ENCODE peak calls at places on chromosomes 5 and 9, in six cellular contexts. L is IMR-90, E is H1, C is neuronal stem cell, N is H9, Z is mesenchymal stem cell. Y is an unnamed sample.

GRCh38 chr5:32254987-32255900 is 57.5 kb downstream of the MTMR12 start:
- DNase-seq in L (peak; percentile 29), E (no peak), C (no peak), N (no peak), Z (no peak), Y (no peak)

GRCh38 chr5:93791520-93791972 is 50.1 kb upstream of the POU5F2 start:
- DNase-seq in L (peak; percentile 61), E (no peak), C (no peak), N (no peak), Z (peak; percentile 37), Y (no peak)

GRCh38 chr9:70517926-70518325 is 103.5 kb upstream of the KLF9 start:
- DNase-seq in L (no peak), E (no peak), C (no peak), N (no peak), Z (no peak), Y (no peak)

GRCh38 chr9:89533396-89534187 is 35.7 kb upstream of the SEMA4D start:
- DNase-seq in L (no peak), E (no peak), C (no peak), N (no peak), Z (no peak), Y (peak; percentile 28)

GRCh38 chr9:6680797-6681146 is 35.2 kb upstream of the GLDC start:
- DNase-seq in L (peak; percentile 40), E (no peak), C (no peak), N (no peak), Z (peak; percentile 76), Y (no peak)

GRCh38 chr9:112051812-112052211 is 123.3 kb downstream of the SUSD1 start:
- DNase-seq in L (no peak), E (no peak), C (no peak), N (no peak), Z (no peak), Y (no peak)

GRCh38 chr5:96509313-96509712 is 76.3 kb upstream of the PCSK1 start:
- DNase-seq in L (peak; percentile 31), E (no peak), C (no peak), N (no peak), Z (peak; percentile 28), Y (no peak)

GRCh38 chr9:90801507-90802289 is at the start of gene SYK:
- DNase-seq in L (no peak), E (no peak), C (no peak), N (peak; percentile 63), Z (no peak), Y (peak; percentile 70)

GRCh38 chr5:113512341-113512740 is 1.2 kb upstream of the YTHDC2 start:
- DNase-seq in L (no peak), E (no peak), C (no peak), N (no peak), Z (no peak), Y (peak; percentile 18)

GRCh38 chr9:20788526-20789421 is 104.7 kb downstream of the FOCAD start:
- DNase-seq in L (no peak), E (no peak), C (no peak), N (no peak), Z (no peak), Y (no peak)

GRCh38 chr5:142246263-142246662 is 78.6 kb downstream of the SPRY4 start:
- DNase-seq in L (peak; percentile 52), E (no peak), C (no peak), N (no peak), Z (no peak), Y (no peak)

GRCh38 chr5:91293131-91293530 is 90.0 kb downstream of the ARRDC3 start:
- DNase-seq in L (peak; percentile 55), E (no peak), C (peak; percentile 44), N (peak; percentile 56), Z (peak; percentile 51), Y (peak; percentile 33)

GRCh38 chr5:72561407-72561972 is 54.3 kb upstream of the ZNF366 start:
- DNase-seq in L (no peak), E (no peak), C (no peak), N (no peak), Z (no peak), Y (no peak)

GRCh38 chr5:108727154-108727638 is 20.5 kb upstream of the FER start:
- DNase-seq in L (peak; percentile 24), E (no peak), C (no peak), N (no peak), Z (no peak), Y (peak; percentile 70)

GRCh38 chr9:130292104-130292503 is 26.5 kb downstream of the HMCN2 start:
- DNase-seq in L (no peak), E (no peak), C (no peak), N (no peak), Z (no peak), Y (no peak)

GRCh38 chr9:127890053-127890452 is 9.3 kb downstream of the ST6GALNAC6 start:
- DNase-seq in L (no peak), E (no peak), C (no peak), N (no peak), Z (no peak), Y (no peak)

GRCh38 chr9:138009016-138009415 is 131.4 kb downstream of the CACNA1B start:
- DNase-seq in L (no peak), E (no peak), C (no peak), N (peak; percentile 17), Z (no peak), Y (no peak)

GRCh38 chr5:84480873-84481637 is 96.4 kb upstream of the EDIL3 start:
- DNase-seq in L (no peak), E (peak; percentile 13), C (no peak), N (peak; percentile 29), Z (no peak), Y (no peak)

GRCh38 chr5:10328323-10328722 is 20.6 kb upstream of the CMBL start:
- DNase-seq in L (peak; percentile 28), E (no peak), C (no peak), N (peak; percentile 13), Z (no peak), Y (no peak)

GRCh38 chr5:95043648-95044047 is 241.2 kb downstream of the MCTP1 start:
- DNase-seq in L (no peak), E (no peak), C (no peak), N (no peak), Z (no peak), Y (no peak)

GRCh38 chr9:22244141-22245011 is 202.2 kb upstream of the DMRTA1 start:
- DNase-seq in L (peak; percentile 63), E (no peak), C (no peak), N (peak; percentile 55), Z (peak; percentile 80), Y (peak; percentile 66)

GRCh38 chr5:140075371-140075770 is 32.3 kb upstream of the NRG2 start:
- DNase-seq in L (peak; percentile 23), E (no peak), C (no peak), N (no peak), Z (no peak), Y (no peak)

GRCh38 chr5:132221781-132222648 is 5.6 kb downstream of the P4HA2 start:
- DNase-seq in L (peak; percentile 87), E (no peak), C (no peak), N (no peak), Z (no peak), Y (no peak)

GRCh38 chr9:98971168-98971914 is 27.6 kb downstream of the COL15A1 start:
- DNase-seq in L (peak; percentile 91), E (no peak), C (peak; percentile 26), N (no peak), Z (peak; percentile 86), Y (no peak)

GRCh38 chr9:122389799-122390481 is 19.1 kb downstream of the PTGS1 start:
- DNase-seq in L (no peak), E (no peak), C (no peak), N (peak; percentile 49), Z (no peak), Y (peak; percentile 14)

GRCh38 chr5:6342689-6343315 is 35.5 kb downstream of the MED10 start:
- DNase-seq in L (no peak), E (no peak), C (no peak), N (no peak), Z (no peak), Y (no peak)

DNA sequence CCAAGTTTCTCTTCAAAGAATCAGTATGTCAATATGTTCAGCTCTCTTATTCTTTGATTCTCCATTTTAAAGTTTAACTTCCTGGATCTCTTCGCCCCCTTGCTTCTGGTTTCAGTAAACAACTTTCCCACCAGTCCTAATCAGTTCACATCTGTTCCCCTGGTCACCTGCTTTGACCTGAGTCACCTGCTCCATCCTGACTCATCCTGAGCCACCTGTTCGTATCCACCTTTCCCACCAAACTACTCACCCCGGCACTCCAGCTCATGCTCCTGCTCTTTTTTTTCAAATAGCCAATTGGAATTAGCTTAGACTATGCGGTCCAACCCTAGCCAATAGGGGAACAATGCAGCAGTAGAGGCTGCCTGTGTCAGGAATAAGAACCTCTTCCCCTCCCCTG is 23.6 kb upstream of the CSF1R start:
- DNase-seq in L (no peak), E (no peak), C (no peak), N (peak; percentile 59), Z (no peak), Y (peak; percentile 86)
- H3K14ac ChIP-seq in L (no peak overlapping the region), E (no peak overlapping the region), C (no peak overlapping the region), N (no peak overlapping the region), Z (no peak overlapping the region), Y (no peak overlapping the region)

DNA sequence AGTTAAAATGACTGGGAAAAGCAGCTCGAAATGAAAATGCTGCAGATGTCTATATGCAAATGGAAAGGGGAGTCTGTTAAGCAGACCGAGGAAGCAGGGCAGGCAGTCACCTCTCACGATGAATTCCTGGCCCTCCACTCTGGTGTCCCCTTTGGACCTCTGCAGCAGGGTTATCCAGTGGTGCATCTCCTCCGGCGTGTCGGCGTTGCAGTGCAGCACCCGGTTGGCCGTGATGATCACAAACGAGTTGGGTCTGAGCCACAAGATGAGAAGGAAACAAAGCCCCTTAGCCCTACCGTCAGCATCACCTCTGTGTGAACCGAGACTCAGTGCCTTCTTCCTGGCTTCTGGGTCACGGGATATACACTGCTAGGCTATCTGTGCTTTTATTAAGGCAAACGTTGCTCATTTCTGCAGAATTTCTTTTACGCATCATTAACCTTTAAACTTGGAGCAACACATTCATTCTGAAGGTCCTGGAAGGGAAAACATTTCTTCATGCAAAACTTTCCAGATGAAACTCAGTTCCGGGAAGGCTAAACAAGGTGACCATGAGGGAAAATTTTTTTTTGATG is 65.1 kb upstream of the RETREG1 start:
- DNase-seq in L (no peak), E (no peak), C (no peak), N (no peak), Z (no peak), Y (no peak)
- H2AK5ac ChIP-seq in L (no peak overlapping the region), E (no peak overlapping the region), C (no peak overlapping the region), N (no peak overlapping the region), Z (no peak overlapping the region), Y (no peak overlapping the region)

DNA sequence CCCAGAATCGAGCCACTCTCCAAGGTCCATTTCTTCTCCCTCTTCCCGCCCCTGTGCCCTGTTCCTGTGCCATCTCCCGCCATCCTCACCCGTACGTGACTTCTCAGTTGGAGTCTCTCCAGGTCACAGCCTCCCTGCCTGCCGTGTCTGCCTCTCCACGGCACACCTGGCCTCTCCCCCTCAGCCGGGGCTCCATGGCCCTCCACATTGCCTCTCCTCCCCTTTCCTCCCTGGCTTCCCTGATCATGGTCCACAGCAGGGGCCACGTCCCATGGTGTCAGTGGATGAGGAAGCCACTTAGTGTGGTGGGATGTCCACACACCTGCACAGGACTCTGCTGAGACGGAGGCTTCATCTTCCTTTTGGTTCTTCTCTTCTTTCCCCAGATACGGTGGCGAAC is 2.3 kb downstream of the PAEP start:
- DNase-seq in L (no peak), E (no peak), C (no peak), N (no peak), Z (no peak), Y (no peak)
- H2BK5ac ChIP-seq in L (no peak overlapping the region), E (no peak overlapping the region), C (no peak overlapping the region), N (no peak overlapping the region), Z (no peak overlapping the region), Y (no peak overlapping the region)

DNA sequence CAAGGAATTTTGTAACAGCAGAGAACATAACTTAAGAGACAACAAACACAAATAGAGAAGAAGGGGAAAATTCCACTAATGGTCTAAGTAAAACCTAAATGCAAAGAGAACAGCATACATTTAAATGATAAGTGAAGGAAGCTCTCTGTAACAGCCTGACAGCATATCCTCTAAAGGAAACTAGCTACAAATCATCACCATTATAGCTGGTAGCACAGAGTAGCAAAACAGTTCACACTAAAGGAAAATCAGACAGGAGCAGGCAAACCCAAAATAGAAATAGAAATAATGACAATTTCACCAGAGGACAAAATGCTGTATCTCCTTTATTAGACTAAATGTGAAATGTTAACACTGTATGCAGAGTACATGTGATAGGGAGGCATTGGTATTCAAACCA is 532.8 kb downstream of the PTPRD start:
- DNase-seq in L (no peak), E (no peak), C (no peak), N (no peak), Z (no peak), Y (no peak)
- H3K14ac ChIP-seq in L (no peak overlapping the region), E (no peak overlapping the region), C (no peak overlapping the region), N (no peak overlapping the region), Z (no peak overlapping the region), Y (no peak overlapping the region)